ENCODE peak calls at places on chromosomes 2 and 18, in seven cellular contexts. N, V, T, A, P, Z and D are unnamed samples.

GRCh38 chr2:124586835-124587234 is 561.7 kb downstream of the CNTNAP5 start:
- DNase-seq in V (no peak), P (no peak), Z (no peak), N (no peak), A (no peak), T (no peak), D (no peak)

GRCh38 chr2:162155093-162155492 is 3.0 kb upstream of the GCG start:
- DNase-seq in P (no peak), T (no peak), A (no peak), N (no peak), Z (no peak), V (no peak), D (no peak)

GRCh38 chr18:25170402-25170801 is 181.6 kb downstream of the ZNF521 start:
- DNase-seq in N (no peak), V (no peak), Z (no peak), P (no peak), T (no peak), A (no peak), D (no peak)

GRCh38 chr2:51789908-51790307 is 758.0 kb upstream of the NRXN1 start:
- DNase-seq in T (no peak), N (peak; percentile 16), A (no peak), V (no peak), P (no peak), Z (peak; percentile 18), D (no peak)

GRCh38 chr2:42256502-42256901 is 87.3 kb downstream of the EML4 start:
- DNase-seq in Z (peak; percentile 13), N (no peak), T (no peak), A (no peak), P (no peak), V (no peak), D (no peak)

GRCh38 chr2:181058378-181059269 is 78.2 kb downstream of the UBE2E3 start:
- DNase-seq in Z (peak; percentile 70), V (peak; percentile 41), T (no peak), N (no peak), P (no peak), A (no peak), D (no peak)

GRCh38 chr2:77796397-77796796 is 274.2 kb upstream of the LRRTM4 start:
- DNase-seq in N (no peak), V (no peak), T (no peak), P (no peak), Z (no peak), A (no peak), D (no peak)

GRCh38 chr18:45957100-45957499 is 10.0 kb downstream of the EPG5 start:
- DNase-seq in V (no peak), A (no peak), Z (peak; percentile 76), P (peak; percentile 69), N (peak; percentile 83), T (no peak), D (no peak)

GRCh38 chr2:75317801-75318200 is 118.5 kb upstream of the TACR1 start:
- DNase-seq in A (no peak), V (no peak), T (no peak), P (no peak), Z (no peak), N (no peak), D (no peak)

GRCh38 chr2:203533696-203534471 is 1.2 kb downstream of the RAPH1 start:
- DNase-seq in P (no peak), N (peak; percentile 87), T (no peak), Z (peak; percentile 56), V (no peak), A (no peak), D (peak; percentile 42)

GRCh38 chr2:54712516-54712915 is 10.9 kb upstream of the EML6 start:
- DNase-seq in N (no peak), V (no peak), P (no peak), Z (no peak), T (no peak), A (no peak), D (no peak)

GRCh38 chr2:160921401-160921964 is 238.7 kb upstream of the TANK start:
- DNase-seq in V (no peak), N (no peak), P (no peak), T (no peak), A (no peak), Z (no peak), D (no peak)

GRCh38 chr2:104857262-104858221 is 3.6 kb downstream of the POU3F3 start:
- DNase-seq in Z (no peak), A (no peak), V (no peak), T (no peak), N (peak; percentile 30), P (no peak), D (no peak)

GRCh38 chr18:9743200-9744016 is 35.3 kb downstream of the RAB31 start:
- DNase-seq in Z (peak; percentile 99), T (no peak), P (peak; percentile 75), N (peak; percentile 97), V (peak; percentile 88), A (no peak), D (peak; percentile 94)

GRCh38 chr2:24515841-24516240 is 24.8 kb downstream of the NCOA1 start:
- DNase-seq in P (no peak), T (no peak), V (no peak), A (no peak), Z (no peak), N (no peak), D (no peak)

GRCh38 chr2:19198376-19198775 is 160.0 kb downstream of the OSR1 start:
- DNase-seq in P (no peak), Z (no peak), T (no peak), N (no peak), V (no peak), A (no peak), D (no peak)

GRCh38 chr18:67916142-67916541 is 399.6 kb upstream of the DSEL start:
- DNase-seq in P (no peak), N (peak; percentile 43), V (no peak), Z (no peak), T (no peak), A (no peak), D (no peak)

GRCh38 chr2:172806426-172807008 is 70.9 kb downstream of the RAPGEF4 start:
- DNase-seq in A (no peak), V (no peak), P (peak; percentile 22), N (peak; percentile 55), Z (peak; percentile 72), T (no peak), D (peak; percentile 45)

GRCh38 chr18:75065251-75066000 is 143.5 kb downstream of the PTGR3 start:
- DNase-seq in A (no peak), N (no peak), T (no peak), V (no peak), P (no peak), Z (no peak), D (no peak)

GRCh38 chr2:214674278-214674677 is 135.2 kb downstream of the BARD1 start:
- DNase-seq in N (no peak), Z (no peak), T (no peak), A (no peak), V (no peak), P (no peak), D (no peak)

GRCh38 chr2:118049140-118050128 is 35.6 kb upstream of the CCDC93 start:
- DNase-seq in N (peak; percentile 33), P (no peak), A (no peak), V (no peak), T (no peak), Z (no peak), D (no peak)

GRCh38 chr2:234378440-234378839 is 118.4 kb downstream of the ARL4C start:
- DNase-seq in P (no peak), A (no peak), N (peak; percentile 61), Z (peak; percentile 25), V (no peak), T (no peak), D (no peak)

DNA sequence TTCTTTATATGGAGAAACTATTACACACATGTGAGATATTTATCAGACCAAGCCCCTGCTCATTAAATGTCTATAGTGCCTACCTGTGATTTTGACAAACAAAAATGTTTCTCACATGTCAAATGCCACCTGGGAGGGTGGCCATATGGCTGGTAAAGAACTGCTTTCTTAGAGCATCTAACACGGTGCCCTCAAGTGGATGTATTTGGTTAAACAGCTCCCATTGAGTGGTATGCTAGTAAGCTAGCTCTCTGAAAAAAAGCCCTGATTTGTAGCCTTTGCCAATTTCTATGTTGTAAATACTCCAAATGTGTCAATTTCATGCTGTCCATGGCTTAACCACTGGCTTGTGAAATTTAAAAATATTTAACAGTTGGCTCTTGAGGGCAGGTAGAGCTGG is 94.6 kb downstream of the PMAIP1 start:
- DNase-seq in P (no peak), A (no peak), Z (peak; percentile 22), N (no peak), V (no peak), T (no peak), D (no peak)
- TF ChIP-seq CTCF in P (no peak), A (peak; percentile 31), Z (peak; percentile 18), N (peak; percentile 20), V (no peak), T (no peak), D (peak; percentile 67)

GRCh38 chr2:236343400-236344161 is 79.4 kb upstream of the ASB18 start:
- DNase-seq in Z (peak; percentile 86), P (peak; percentile 42), A (peak; percentile 26), V (peak; percentile 50), T (no peak), N (peak; percentile 69), D (peak; percentile 75)
- TF ChIP-seq CTCF in Z (peak; percentile 82), P (peak; percentile 86), A (peak; percentile 82), V (peak; percentile 50), T (peak; percentile 85), N (peak; percentile 82), D (peak; percentile 90)

DNA sequence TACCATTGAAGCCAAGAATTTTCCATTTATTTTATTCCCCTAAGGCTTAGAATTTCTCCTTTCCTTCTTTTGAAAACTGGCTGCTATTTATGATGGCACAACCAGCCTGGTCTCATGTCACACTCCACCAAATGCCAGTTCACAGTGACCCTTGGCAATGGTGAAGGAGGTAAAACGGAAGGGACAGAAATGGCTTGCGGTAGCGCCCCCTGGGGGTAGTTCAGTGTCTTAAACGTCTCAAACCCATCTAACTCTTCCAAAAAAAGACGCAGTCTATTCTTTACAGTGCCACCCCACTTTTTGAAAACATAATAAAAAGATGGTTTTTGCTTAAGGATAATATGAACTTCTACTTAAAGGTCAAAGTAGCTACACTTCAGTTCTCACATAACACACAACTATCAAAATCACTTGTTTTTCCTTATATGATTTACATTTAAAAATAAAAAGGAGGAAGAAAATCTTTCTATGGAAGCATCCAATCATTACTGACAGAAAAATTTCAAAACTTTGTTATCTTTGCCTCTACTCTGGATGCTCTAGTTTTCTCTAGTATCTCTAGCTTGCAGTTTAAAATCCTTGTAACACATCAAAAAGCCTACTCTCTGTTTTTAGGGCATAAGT is 28.0 kb downstream of the PNO1 start:
- DNase-seq in V (peak; percentile 53), P (no peak), N (peak; percentile 27), A (peak; percentile 20), Z (peak; percentile 66), T (peak; percentile 57), D (no peak)
- TF ChIP-seq CTCF in V (peak; percentile 68), P (peak; percentile 51), N (peak; percentile 56), A (peak; percentile 76), Z (peak; percentile 74), T (peak; percentile 58), D (peak; percentile 87)

DNA sequence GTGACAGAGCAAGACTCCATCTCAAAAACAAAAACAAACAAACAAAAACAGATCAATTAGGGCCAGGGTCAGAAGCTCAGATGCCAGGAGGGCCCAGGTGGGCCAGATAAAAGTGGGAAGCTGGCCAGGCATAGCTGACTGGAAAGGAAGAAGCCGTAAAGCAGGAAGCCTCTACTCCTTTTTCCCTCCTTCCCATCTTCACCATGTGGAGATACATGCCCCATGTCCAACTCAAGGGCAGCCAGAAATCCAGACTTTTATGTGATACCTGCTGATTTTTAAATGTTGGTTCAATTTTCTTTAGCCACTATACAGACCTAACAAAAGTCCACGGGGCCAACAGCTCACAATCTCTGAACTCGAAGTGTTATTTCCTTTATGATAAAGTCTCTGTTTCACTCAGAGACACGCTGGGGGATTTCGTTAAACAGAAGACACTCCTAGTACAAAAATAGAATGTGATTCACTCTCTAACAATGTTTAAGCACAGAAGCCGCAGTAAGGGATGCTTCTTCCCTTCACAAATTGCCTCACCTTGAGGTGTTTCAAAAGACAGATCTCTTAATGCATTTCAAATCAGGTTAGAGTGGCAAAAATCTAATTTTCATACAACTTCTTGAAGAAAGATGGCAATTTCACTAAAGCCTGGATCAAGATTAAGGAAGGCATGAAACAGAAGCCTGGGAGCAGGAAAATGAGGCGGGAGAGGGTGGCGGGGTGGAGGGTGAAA is 14.0 kb downstream of the TMEM247 start:
- DNase-seq in V (no peak), T (no peak), N (peak; percentile 76), Z (peak; percentile 75), A (no peak), P (no peak), D (peak; percentile 68)
- TF ChIP-seq CTCF in V (no peak), T (no peak), N (no peak), Z (no peak), A (no peak), P (no peak), D (no peak)